ENCODE peak calls at places on chromosomes 6 and 20, in four cellular contexts. L is K562, K is HepG2, S is WTC11. Z is an unnamed sample.

GRCh38 chr6:42511803-42512422 is 51.9 kb upstream of the UBR2 start:
- DNase-seq in L (no peak), K (no peak), S (no peak), Z (no peak)

GRCh38 chr6:132929141-132929540 is 114.8 kb downstream of the RPS12 start:
- DNase-seq in L (no peak), K (no peak), S (no peak), Z (no peak)

GRCh38 chr6:106634565-106634964 is 5.2 kb downstream of the QRSL1 start:
- DNase-seq in L (no peak), K (no peak), S (no peak), Z (no peak)

GRCh38 chr6:73929421-73929820 is 233.4 kb downstream of the CD109 start:
- DNase-seq in L (no peak), K (no peak), S (no peak), Z (no peak)

GRCh38 chr20:11395581-11395980 is 522.1 kb upstream of the BTBD3 start:
- DNase-seq in L (no peak), K (no peak), S (no peak), Z (no peak)

GRCh38 chr6:26607434-26608230 is 10.9 kb downstream of the ABT1 start:
- DNase-seq in L (peak), K (peak), S (peak), Z (peak)

GRCh38 chr20:62875419-62876355 is 14.1 kb upstream of the TCFL5 start:
- DNase-seq in L (peak), K (peak), S (peak), Z (peak)

GRCh38 chr6:83183082-83183828 is 9.8 kb downstream of the PGM3 start:
- DNase-seq in L (no peak), K (no peak), S (no peak), Z (no peak)

GRCh38 chr6:100472674-100473073 is 8.0 kb upstream of the SIM1 start:
- DNase-seq in L (no peak), K (no peak), S (no peak), Z (no peak)

GRCh38 chr6:42120895-42121865 is 21.2 kb downstream of the C6orf132 start:
- DNase-seq in L (no peak), K (no peak), S (no peak), Z (no peak)

GRCh38 chr6:125887372-125887771 is 69.2 kb upstream of the HINT3 start:
- DNase-seq in L (no peak), K (no peak), S (no peak), Z (no peak)

GRCh38 chr6:89510393-89510792 is 77.4 kb downstream of the ANKRD6 start:
- DNase-seq in L (no peak), K (no peak), S (no peak), Z (no peak)

GRCh38 chr20:51456511-51457280 is 85.8 kb downstream of the NFATC2 start:
- DNase-seq in L (peak), K (peak), S (peak), Z (no peak)
- TF ChIP-seq SP1 in L (no peak), K (no peak), S (no peak), Z (no peak)

GRCh38 chr6:44667226-44667625 is 279.7 kb downstream of the CDC5L start:
- DNase-seq in L (no peak), K (peak), S (peak), Z (no peak)
- TF ChIP-seq ELF4 in L (no peak), K (no peak), S (no peak), Z (no peak)

GRCh38 chr20:44073675-44074071 is 113.3 kb downstream of the JPH2 start:
- DNase-seq in L (no peak), K (no peak), S (no peak), Z (no peak)

GRCh38 chr20:44071526-44072111 is 115.4 kb downstream of the JPH2 start:
- DNase-seq in L (no peak), K (no peak), S (no peak), Z (no peak)

GRCh38 chr20:44074252-44075151 is 112.5 kb downstream of the JPH2 start:
- DNase-seq in L (no peak), K (no peak), S (no peak), Z (no peak)

GRCh38 chr20:44072381-44072780 is 114.6 kb downstream of the JPH2 start:
- DNase-seq in L (no peak), K (no peak), S (no peak), Z (no peak)

GRCh38 chr20:44073011-44073674 is 113.8 kb downstream of the JPH2 start:
- DNase-seq in L (no peak), K (no peak), S (no peak), Z (no peak)
- TF ChIP-seq SP1 in L (no peak), K (no peak), S (no peak), Z (no peak)

DNA sequence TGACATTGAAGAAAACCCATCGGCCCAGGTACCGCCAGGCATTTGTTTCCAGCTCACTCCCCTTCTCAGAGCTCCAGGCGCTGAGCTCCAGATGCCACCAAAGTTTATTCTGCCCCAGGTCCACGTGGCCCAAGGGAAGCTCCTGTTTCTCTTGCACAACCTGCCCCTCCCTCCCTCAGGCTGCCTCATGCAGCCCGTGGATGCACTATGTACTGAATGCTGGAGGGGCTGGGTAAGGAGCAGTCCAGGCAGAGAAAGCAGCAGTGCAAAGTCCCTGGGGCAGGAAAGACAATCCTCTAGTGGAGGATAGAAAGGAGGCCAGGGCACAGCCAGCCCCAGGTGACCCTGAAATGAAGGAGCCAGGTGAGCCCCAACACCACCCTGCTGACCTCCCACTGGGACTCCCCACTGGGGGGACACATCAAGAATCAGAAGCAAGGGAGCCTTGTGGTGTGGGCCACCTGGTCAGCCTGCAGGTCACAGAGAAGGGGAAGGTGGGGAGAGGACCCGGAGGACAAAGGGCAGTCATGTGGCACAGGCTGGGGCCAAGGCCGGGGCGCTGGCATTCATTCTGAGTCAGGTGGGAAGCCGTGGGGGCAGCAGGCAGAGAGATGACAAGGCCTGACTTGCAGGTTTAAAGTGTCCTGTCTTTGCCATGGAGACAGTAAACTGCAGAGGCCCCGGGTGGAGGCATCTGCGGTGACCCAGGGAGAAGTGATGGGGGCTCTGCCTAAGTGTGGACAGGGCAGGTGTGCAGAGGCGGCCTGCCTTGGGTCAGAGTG is 230.1 kb downstream of the PREX1 start:
- DNase-seq in L (no peak), K (peak), S (peak), Z (no peak)
- TF ChIP-seq ELF4 in L (no peak), K (no peak), S (no peak), Z (no peak)

GRCh38 chr6:11718461-11718860 is 60.1 kb downstream of the ADTRP start:
- DNase-seq in L (no peak), K (no peak), S (no peak), Z (no peak)
- TF ChIP-seq SP1 in L (no peak), K (no peak), S (no peak), Z (no peak)

GRCh38 chr6:165692106-165692653 is 29.1 kb upstream of the PDE10A start:
- DNase-seq in L (no peak), K (no peak), S (no peak), Z (no peak)
- TF ChIP-seq ELF4 in L (no peak), K (no peak), S (no peak), Z (no peak)

DNA sequence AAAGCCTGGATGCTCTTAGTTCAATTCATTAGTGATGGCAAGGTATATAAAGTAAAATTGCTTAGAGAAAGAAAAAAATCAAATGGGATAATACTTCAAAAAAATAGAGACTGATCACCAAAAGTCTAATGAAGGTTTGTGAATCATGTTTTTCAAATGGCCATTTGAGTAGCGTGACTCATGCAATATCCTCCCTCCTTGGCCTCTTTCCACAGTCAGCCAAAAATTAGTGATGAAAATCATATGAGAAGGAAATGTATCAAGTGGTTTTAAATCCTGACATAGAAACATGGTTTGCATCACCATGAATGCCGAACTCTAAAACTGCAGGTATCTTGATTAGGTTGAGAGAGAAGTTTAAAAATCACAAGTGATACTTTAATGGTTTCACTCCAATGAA is 1.2 kb upstream of the COL19A1 start:
- DNase-seq in L (no peak), K (no peak), S (no peak), Z (no peak)
- TF ChIP-seq SP1 in L (no peak), K (no peak), S (no peak), Z (no peak)